ENCODE peak calls at places on chromosome 21, in seven cellular contexts. B is HL-60, U is H1, Q is stomach, A is sigmoid colon, D is breast epithelium, K is GM23338. Y is an unnamed sample.
A peak's percentile ranks its signal among the peaks of the same experiment; 100 is the strongest.

GRCh38 chr21:30233636-30234035 is 17.7 kb upstream of the CLDN8 start:
- DNase-seq in U (no peak), A (no peak), K (no peak), Q (no peak), B (no peak), D (no peak), Y (no peak)

GRCh38 chr21:42341776-42342542 is 8.8 kb downstream of the TFF2 start:
- DNase-seq in B (no peak), Q (no peak), A (no peak), K (no peak), D (no peak), U (peak; percentile 19), Y (no peak)

GRCh38 chr21:20023199-20023598 is 975.0 kb upstream of the NCAM2 start:
- DNase-seq in K (no peak), D (no peak), A (no peak), U (no peak), B (no peak), Q (no peak), Y (no peak)

GRCh38 chr21:34775793-34776192 is 107.0 kb downstream of the CLIC6 start:
- DNase-seq in D (no peak), B (no peak), U (no peak), Q (no peak), A (no peak), K (peak; percentile 21), Y (no peak)

GRCh38 chr21:33966324-33966949 is 50.8 kb upstream of the ATP5PO start:
- DNase-seq in U (peak; percentile 30), B (no peak), D (no peak), K (no peak), A (no peak), Q (no peak), Y (no peak)

GRCh38 chr21:35217504-35218060 is 168.5 kb upstream of the RUNX1 start:
- DNase-seq in K (peak; percentile 30), U (no peak), A (no peak), D (peak; percentile 58), B (no peak), Q (no peak), Y (peak; percentile 79)

GRCh38 chr21:18244721-18245486 is at the start of gene CHODL:
- DNase-seq in A (no peak), Q (no peak), D (no peak), U (peak; percentile 59), K (peak; percentile 45), B (no peak), Y (no peak)

GRCh38 chr21:40334159-40334558 is 466.9 kb downstream of the PCP4 start:
- DNase-seq in Q (no peak), B (no peak), D (no peak), U (no peak), A (no peak), K (no peak), Y (no peak)

GRCh38 chr21:21907271-21907670 is 909.1 kb downstream of the NCAM2 start:
- DNase-seq in Q (no peak), B (no peak), U (no peak), A (no peak), K (no peak), D (no peak), Y (no peak)

GRCh38 chr21:31548688-31549087 is 110.8 kb upstream of the SOD1 start:
- DNase-seq in A (no peak), B (no peak), Q (no peak), D (no peak), K (no peak), U (no peak), Y (no peak)
- TF ChIP-seq CTCF in A (no peak), B (no peak), Q (no peak), D (no peak), K (peak; percentile 21), U (no peak), Y (no peak)

DNA sequence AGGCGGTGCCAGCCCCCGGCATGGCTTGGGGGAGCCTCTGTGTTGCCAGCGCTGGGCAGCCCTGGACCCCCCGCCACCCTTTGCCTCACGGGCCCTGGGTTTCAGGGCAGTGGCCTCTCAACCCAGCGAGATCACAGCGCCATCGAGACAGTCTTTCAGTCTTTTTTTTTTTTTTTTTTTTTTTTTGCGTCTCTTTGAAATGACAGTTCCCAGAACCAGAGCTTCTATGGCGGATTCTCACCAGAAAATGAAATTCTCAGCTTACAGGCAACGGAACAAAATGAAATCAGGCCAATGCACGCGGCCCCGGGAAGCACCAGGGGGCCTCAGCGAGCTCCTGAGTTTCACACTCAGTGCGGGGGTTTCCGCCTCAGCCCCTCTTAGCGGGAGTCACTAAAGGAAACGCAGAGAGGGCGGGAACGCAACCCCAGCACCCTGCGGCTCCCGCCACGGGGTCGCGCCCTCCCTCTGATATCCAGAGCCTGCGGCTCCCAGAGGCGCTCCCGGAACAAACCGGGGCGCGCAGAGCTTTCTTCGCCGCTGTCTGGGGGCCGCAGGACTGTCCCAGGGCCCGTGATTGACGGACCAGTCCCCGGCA is 8.0 kb upstream of the COL6A1 start:
- DNase-seq in B (no peak), A (peak; percentile 96), U (peak; percentile 72), K (peak; percentile 81), D (peak; percentile 69), Q (peak; percentile 66), Y (no peak)
- TF ChIP-seq POLR2AphosphoS5 in B (no peak), A (peak; percentile 44), U (no peak), K (no peak), D (no peak), Q (no peak), Y (no peak)

GRCh38 chr21:46325073-46325912 is 1.3 kb downstream of the PCNT start:
- DNase-seq in B (peak; percentile 42), U (peak; percentile 70), Q (peak; percentile 37), K (peak; percentile 81), D (no peak), A (peak; percentile 75), Y (no peak)
- TF ChIP-seq CTCF in B (no peak), U (no peak), Q (no peak), K (peak; percentile 15), D (peak; percentile 16), A (no peak), Y (peak; percentile 8)

GRCh38 chr21:43816611-43817071 is 27.3 kb downstream of the RRP1 start:
- DNase-seq in D (no peak), K (peak; percentile 63), U (no peak), B (no peak), A (no peak), Q (no peak), Y (no peak)
- TF ChIP-seq POLR2AphosphoS5 in D (no peak), K (no peak), U (no peak), B (no peak), A (no peak), Q (no peak), Y (no peak)

GRCh38 chr21:25577765-25578069 is 29.6 kb downstream of the MRPL39 start:
- DNase-seq in K (no peak), U (no peak), D (no peak), Q (no peak), B (no peak), A (no peak), Y (no peak)

GRCh38 chr21:25572895-25573310 is 34.4 kb downstream of the MRPL39 start:
- DNase-seq in D (no peak), Q (no peak), A (no peak), K (no peak), B (no peak), U (no peak), Y (no peak)

GRCh38 chr21:25569711-25570110 is 37.6 kb downstream of the MRPL39 start:
- DNase-seq in K (no peak), U (no peak), D (no peak), Q (no peak), A (no peak), B (no peak), Y (no peak)

GRCh38 chr21:25571726-25572121 is 35.6 kb downstream of the MRPL39 start:
- DNase-seq in D (no peak), A (no peak), Q (no peak), B (no peak), K (no peak), U (no peak), Y (no peak)

DNA sequence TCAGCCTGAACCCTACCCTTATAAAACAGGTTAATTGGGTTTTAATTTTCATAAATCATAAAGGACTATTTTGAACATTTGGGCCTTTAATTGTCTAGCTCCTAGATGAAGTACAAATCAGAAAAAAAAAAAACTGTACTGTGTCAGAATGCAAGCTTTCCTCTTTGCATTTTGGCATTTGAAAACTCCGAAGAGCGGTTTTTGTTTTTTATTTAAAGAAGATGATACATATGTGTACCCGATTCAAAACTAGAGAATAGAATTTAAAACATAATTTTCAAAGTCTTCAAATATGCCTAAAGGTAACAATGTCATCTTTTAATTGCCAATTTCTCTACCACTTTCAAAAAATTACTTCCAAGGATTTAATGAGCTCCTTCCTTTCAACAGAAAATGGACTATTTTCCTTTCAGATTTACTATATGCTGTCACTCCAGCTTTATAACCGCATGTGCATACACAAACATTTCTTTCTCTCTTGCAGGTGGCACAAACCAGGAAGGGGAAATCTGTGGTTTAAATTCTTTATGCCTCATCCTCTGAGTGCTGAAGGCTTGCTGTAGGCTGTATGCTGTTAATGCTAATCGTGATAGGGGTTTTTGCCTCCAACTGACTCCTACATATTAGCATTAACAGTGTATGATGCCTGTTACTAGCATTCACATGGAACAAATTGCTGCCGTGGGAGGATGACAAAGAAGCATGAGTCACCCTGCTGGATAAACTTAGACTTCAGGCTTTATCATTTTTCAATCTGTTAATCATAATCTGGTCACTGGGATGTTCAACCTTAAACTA is 33.7 kb downstream of the MRPL39 start:
- DNase-seq in B (no peak), K (no peak), A (no peak), U (no peak), Q (no peak), D (no peak), Y (peak; percentile 74)
- TF ChIP-seq CTCF in B (no peak), K (no peak), A (no peak), U (no peak), Q (no peak), D (no peak), Y (no peak)

GRCh38 chr21:24693779-24694178 is 913.5 kb downstream of the MRPL39 start:
- DNase-seq in A (no peak), B (no peak), D (no peak), Q (no peak), U (no peak), K (no peak), Y (no peak)
- TF ChIP-seq POLR2AphosphoS5 in A (no peak), B (no peak), D (no peak), Q (no peak), U (no peak), K (no peak), Y (no peak)

GRCh38 chr21:31305888-31306287 is 38.2 kb downstream of the TIAM1 start:
- DNase-seq in B (no peak), A (no peak), U (no peak), K (no peak), D (no peak), Q (no peak), Y (no peak)

GRCh38 chr21:31310750-31311149 is 33.3 kb downstream of the TIAM1 start:
- DNase-seq in D (no peak), K (peak; percentile 71), U (no peak), B (no peak), Q (peak; percentile 51), A (no peak), Y (no peak)

DNA sequence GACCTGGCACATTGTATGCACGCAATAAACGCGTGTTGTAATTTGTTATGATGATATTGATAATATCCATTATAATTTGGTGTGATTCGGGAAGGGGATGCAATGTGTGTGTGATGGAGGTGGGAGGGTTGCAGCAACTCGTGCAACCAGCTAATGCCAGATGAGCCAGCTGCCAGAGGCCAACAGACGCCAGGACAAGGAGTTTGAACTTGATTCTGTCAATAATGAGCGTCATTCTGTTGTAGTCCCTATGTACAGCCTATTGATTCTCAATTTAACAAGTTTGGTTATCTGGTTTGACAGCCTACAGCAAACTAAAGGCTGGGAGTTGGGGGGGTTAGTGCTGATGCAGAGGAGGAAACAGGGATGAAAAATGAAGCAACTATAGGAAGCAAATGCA is 35.5 kb downstream of the TIAM1 start:
- DNase-seq in Q (no peak), D (no peak), B (no peak), U (no peak), A (no peak), K (no peak), Y (no peak)
- TF ChIP-seq CTCF in Q (no peak), D (no peak), B (no peak), U (no peak), A (no peak), K (no peak), Y (no peak)

Y was measured in Panc1.